ENCODE peak calls at places on chromosomes 5 and 9, in nine cellular contexts. E is Right ventricle myocardium superior, R is amniotic stem cell, S is AG20443, K is M059J, X is NCI-H2107, J is fibroblast of lung, D is mucosa of gallbladder, P is neural progenitor cell. O is an unnamed sample.

GRCh38 chr5:20212701-20213100 is 224.7 kb upstream of the CDH18 start:
- DNase-seq in P (no peak), K (no peak), X (no peak), D (no peak), J (no peak), E (no peak), S (no peak), R (no peak), O (no peak)

GRCh38 chr9:73370053-73370452 is 218.4 kb downstream of the ANXA1 start:
- DNase-seq in E (no peak), K (peak; percentile 5), X (no peak), S (no peak), J (peak; percentile 21), R (no peak), D (no peak), P (no peak), O (no peak)

GRCh38 chr5:87541033-87541432 is 128.3 kb upstream of the CCNH start:
- DNase-seq in E (peak; percentile 64), K (peak; percentile 72), R (no peak), X (no peak), D (peak; percentile 52), P (peak; percentile 68), J (peak; percentile 90), S (peak; percentile 36), O (no peak)

GRCh38 chr5:139652788-139653241 is 4.7 kb downstream of the CXXC5 start:
- DNase-seq in S (no peak), J (peak; percentile 53), X (no peak), K (no peak), P (no peak), D (no peak), R (no peak), E (peak; percentile 41), O (no peak)

GRCh38 chr5:163460562-163461176 is at the start of gene HMMR:
- DNase-seq in R (no peak), J (peak; percentile 44), K (peak; percentile 50), P (peak; percentile 59), S (no peak), D (no peak), X (no peak), E (no peak), O (no peak)

GRCh38 chr5:57327934-57328333 is 154.1 kb downstream of the GPBP1 start:
- DNase-seq in K (peak; percentile 79), R (no peak), E (no peak), J (peak; percentile 34), S (no peak), D (peak; percentile 46), P (no peak), X (no peak), O (no peak)

GRCh38 chr5:167720676-167721260 is 570.7 kb upstream of the WWC1 start:
- DNase-seq in S (peak; percentile 39), R (no peak), P (no peak), X (no peak), J (peak; percentile 85), E (no peak), K (peak; percentile 32), D (no peak), O (no peak)

GRCh38 chr9:133153227-133154096 is 10.3 kb downstream of the GBGT1 start:
- DNase-seq in E (peak; percentile 49), P (no peak), X (no peak), J (no peak), D (no peak), K (no peak), S (no peak), R (no peak), O (peak; percentile 48)

GRCh38 chr9:121648172-121648571 is 3.3 kb upstream of the DAB2IP start:
- DNase-seq in K (no peak), E (no peak), J (no peak), X (no peak), D (no peak), S (no peak), R (no peak), P (no peak), O (no peak)

O was measured in lower lobe of right lung.